ENCODE peak calls at places on chromosome 19, in ten cellular contexts. One of them, this sample, is unnamed.

GRCh38 chr19:4067396-4068057 is 828 bp upstream of the ZBTB7A start:
- DNase-seq in mucosa of descending colon: no peak
- DNase-seq in adrenal gland: no peak
- DNase-seq in fibroblast of lung: no peak
- DNase-seq in AG10803: no peak
- DNase-seq in heart left ventricle: peak; percentile 46
- DNase-seq in testis: no peak
- DNase-seq in choroid plexus epithelial cell: no peak
- DNase-seq in CD8-positive, alpha-beta T cell: no peak
- DNase-seq in breast epithelium: no peak
- DNase-seq in this sample: no peak

GRCh38 chr19:12783226-12783848 is 7.9 kb upstream of the JUNB start:
- DNase-seq in mucosa of descending colon: no peak
- DNase-seq in adrenal gland: no peak
- DNase-seq in fibroblast of lung: no peak
- DNase-seq in AG10803: no peak
- DNase-seq in heart left ventricle: no peak
- DNase-seq in testis: no peak
- DNase-seq in choroid plexus epithelial cell: no peak
- DNase-seq in CD8-positive, alpha-beta T cell: no peak
- DNase-seq in breast epithelium: no peak
- DNase-seq in this sample: no peak

GRCh38 chr19:38839816-38840582 is 8.4 kb upstream of the ECH1 start:
- DNase-seq in mucosa of descending colon: no peak
- DNase-seq in adrenal gland: peak; percentile 77
- DNase-seq in fibroblast of lung: peak; percentile 37
- DNase-seq in AG10803: no peak
- DNase-seq in heart left ventricle: no peak
- DNase-seq in testis: no peak
- DNase-seq in choroid plexus epithelial cell: no peak
- DNase-seq in CD8-positive, alpha-beta T cell: no peak
- DNase-seq in breast epithelium: no peak
- DNase-seq in this sample: no peak

GRCh38 chr19:38727306-38727867 is 16.9 kb downstream of the CAPN12 start:
- DNase-seq in mucosa of descending colon: no peak
- DNase-seq in adrenal gland: peak; percentile 37
- DNase-seq in fibroblast of lung: no peak
- DNase-seq in AG10803: no peak
- DNase-seq in heart left ventricle: no peak
- DNase-seq in testis: no peak
- DNase-seq in choroid plexus epithelial cell: no peak
- DNase-seq in CD8-positive, alpha-beta T cell: no peak
- DNase-seq in breast epithelium: no peak
- DNase-seq in this sample: no peak

GRCh38 chr19:56837892-56838679 is 2.4 kb downstream of the PEG3 start:
- DNase-seq in mucosa of descending colon: peak; percentile 8
- DNase-seq in adrenal gland: peak; percentile 78
- DNase-seq in fibroblast of lung: no peak
- DNase-seq in AG10803: no peak
- DNase-seq in heart left ventricle: peak; percentile 82
- DNase-seq in testis: peak; percentile 77
- DNase-seq in choroid plexus epithelial cell: peak; percentile 24
- DNase-seq in CD8-positive, alpha-beta T cell: no peak
- DNase-seq in breast epithelium: peak; percentile 66
- DNase-seq in this sample: no peak

GRCh38 chr19:3409346-3410064 is 43.1 kb downstream of the NFIC start:
- DNase-seq in mucosa of descending colon: no peak
- DNase-seq in adrenal gland: peak; percentile 85
- DNase-seq in fibroblast of lung: no peak
- DNase-seq in AG10803: peak; percentile 21
- DNase-seq in heart left ventricle: peak; percentile 96
- DNase-seq in testis: peak; percentile 74
- DNase-seq in choroid plexus epithelial cell: no peak
- DNase-seq in CD8-positive, alpha-beta T cell: no peak
- DNase-seq in breast epithelium: peak; percentile 84
- DNase-seq in this sample: no peak

GRCh38 chr19:51807111-51807701 is 12.2 kb downstream of the FPR3 start:
- DNase-seq in mucosa of descending colon: peak; percentile 25
- DNase-seq in adrenal gland: peak; percentile 59
- DNase-seq in fibroblast of lung: no peak
- DNase-seq in AG10803: peak; percentile 33
- DNase-seq in heart left ventricle: peak; percentile 37
- DNase-seq in testis: peak; percentile 85
- DNase-seq in choroid plexus epithelial cell: peak; percentile 91
- DNase-seq in CD8-positive, alpha-beta T cell: no peak
- DNase-seq in breast epithelium: no peak
- DNase-seq in this sample: no peak

GRCh38 chr19:12802267-12803106 is 618 bp downstream of the THSD8 start:
- DNase-seq in mucosa of descending colon: peak; percentile 57
- DNase-seq in adrenal gland: peak; percentile 52
- DNase-seq in fibroblast of lung: no peak
- DNase-seq in AG10803: no peak
- DNase-seq in heart left ventricle: no peak
- DNase-seq in testis: no peak
- DNase-seq in choroid plexus epithelial cell: no peak
- DNase-seq in CD8-positive, alpha-beta T cell: no peak
- DNase-seq in breast epithelium: no peak
- DNase-seq in this sample: no peak

GRCh38 chr19:55259540-55260210 is 858 bp upstream of the PPP6R1 start:
- DNase-seq in mucosa of descending colon: no peak
- DNase-seq in adrenal gland: no peak
- DNase-seq in fibroblast of lung: no peak
- DNase-seq in AG10803: peak; percentile 10
- DNase-seq in heart left ventricle: no peak
- DNase-seq in testis: no peak
- DNase-seq in choroid plexus epithelial cell: peak; percentile 14
- DNase-seq in CD8-positive, alpha-beta T cell: no peak
- DNase-seq in breast epithelium: no peak
- DNase-seq in this sample: no peak
- TF ChIP-seq CTCF in mucosa of descending colon: no peak
- TF ChIP-seq CTCF in adrenal gland: no peak
- TF ChIP-seq CTCF in fibroblast of lung: no peak
- TF ChIP-seq CTCF in AG10803: no peak
- TF ChIP-seq CTCF in heart left ventricle: no peak
- TF ChIP-seq CTCF in testis: no peak
- TF ChIP-seq CTCF in choroid plexus epithelial cell: no peak
- TF ChIP-seq CTCF in CD8-positive, alpha-beta T cell: no peak
- TF ChIP-seq CTCF in breast epithelium: no peak
- TF ChIP-seq CTCF in this sample: no peak

GRCh38 chr19:1999856-2000515 is 15.5 kb downstream of the BTBD2 start:
- DNase-seq in mucosa of descending colon: no peak
- DNase-seq in adrenal gland: no peak
- DNase-seq in fibroblast of lung: no peak
- DNase-seq in AG10803: no peak
- DNase-seq in heart left ventricle: no peak
- DNase-seq in testis: no peak
- DNase-seq in choroid plexus epithelial cell: no peak
- DNase-seq in CD8-positive, alpha-beta T cell: no peak
- DNase-seq in breast epithelium: no peak
- DNase-seq in this sample: no peak
- H3K4me3 ChIP-seq in mucosa of descending colon: no peak overlapping the region
- H3K4me3 ChIP-seq in adrenal gland: no peak overlapping the region
- H3K4me3 ChIP-seq in fibroblast of lung: no peak overlapping the region
- H3K4me3 ChIP-seq in AG10803: no peak overlapping the region
- H3K4me3 ChIP-seq in heart left ventricle: no peak overlapping the region
- H3K4me3 ChIP-seq in testis: no peak overlapping the region
- H3K4me3 ChIP-seq in choroid plexus epithelial cell: no peak overlapping the region
- H3K4me3 ChIP-seq in CD8-positive, alpha-beta T cell: no peak overlapping the region
- H3K4me3 ChIP-seq in breast epithelium: no peak overlapping the region
- H3K4me3 ChIP-seq in this sample: no peak overlapping the region

GRCh38 chr19:14536926-14537692 is 7.7 kb downstream of the TECR start:
- DNase-seq in mucosa of descending colon: peak; percentile 87
- DNase-seq in adrenal gland: peak; percentile 85
- DNase-seq in fibroblast of lung: peak; percentile 43
- DNase-seq in AG10803: peak; percentile 40
- DNase-seq in heart left ventricle: peak; percentile 85
- DNase-seq in testis: peak; percentile 80
- DNase-seq in choroid plexus epithelial cell: peak; percentile 82
- DNase-seq in CD8-positive, alpha-beta T cell: no peak
- DNase-seq in breast epithelium: peak; percentile 78
- DNase-seq in this sample: no peak

GRCh38 chr19:14530005-14530348 is 583 bp downstream of the TECR start:
- DNase-seq in mucosa of descending colon: no peak
- DNase-seq in adrenal gland: no peak
- DNase-seq in fibroblast of lung: no peak
- DNase-seq in AG10803: no peak
- DNase-seq in heart left ventricle: no peak
- DNase-seq in testis: peak; percentile 43
- DNase-seq in choroid plexus epithelial cell: no peak
- DNase-seq in CD8-positive, alpha-beta T cell: no peak
- DNase-seq in breast epithelium: no peak
- DNase-seq in this sample: no peak

GRCh38 chr19:14530505-14530904 is 1.1 kb downstream of the TECR start:
- DNase-seq in mucosa of descending colon: no peak
- DNase-seq in adrenal gland: no peak
- DNase-seq in fibroblast of lung: no peak
- DNase-seq in AG10803: no peak
- DNase-seq in heart left ventricle: no peak
- DNase-seq in testis: no peak
- DNase-seq in choroid plexus epithelial cell: no peak
- DNase-seq in CD8-positive, alpha-beta T cell: no peak
- DNase-seq in breast epithelium: no peak
- DNase-seq in this sample: no peak

GRCh38 chr19:14529254-14530004 is at the start of gene TECR:
- DNase-seq in mucosa of descending colon: peak; percentile 100
- DNase-seq in adrenal gland: peak; percentile 100
- DNase-seq in fibroblast of lung: peak; percentile 99
- DNase-seq in AG10803: peak; percentile 100
- DNase-seq in heart left ventricle: peak; percentile 100
- DNase-seq in testis: peak; percentile 100
- DNase-seq in choroid plexus epithelial cell: peak; percentile 100
- DNase-seq in CD8-positive, alpha-beta T cell: peak; percentile 100
- DNase-seq in breast epithelium: peak; percentile 100
- DNase-seq in this sample: peak; percentile 100

GRCh38 chr19:14533450-14533849 is 4.1 kb downstream of the TECR start:
- DNase-seq in mucosa of descending colon: no peak
- DNase-seq in adrenal gland: no peak
- DNase-seq in fibroblast of lung: no peak
- DNase-seq in AG10803: no peak
- DNase-seq in heart left ventricle: no peak
- DNase-seq in testis: no peak
- DNase-seq in choroid plexus epithelial cell: no peak
- DNase-seq in CD8-positive, alpha-beta T cell: no peak
- DNase-seq in breast epithelium: no peak
- DNase-seq in this sample: no peak
- TF ChIP-seq CTCF in mucosa of descending colon: no peak
- TF ChIP-seq CTCF in adrenal gland: no peak
- TF ChIP-seq CTCF in fibroblast of lung: no peak
- TF ChIP-seq CTCF in AG10803: no peak
- TF ChIP-seq CTCF in heart left ventricle: no peak
- TF ChIP-seq CTCF in testis: no peak
- TF ChIP-seq CTCF in choroid plexus epithelial cell: no peak
- TF ChIP-seq CTCF in CD8-positive, alpha-beta T cell: no peak
- TF ChIP-seq CTCF in breast epithelium: no peak
- TF ChIP-seq CTCF in this sample: no peak

DNA sequence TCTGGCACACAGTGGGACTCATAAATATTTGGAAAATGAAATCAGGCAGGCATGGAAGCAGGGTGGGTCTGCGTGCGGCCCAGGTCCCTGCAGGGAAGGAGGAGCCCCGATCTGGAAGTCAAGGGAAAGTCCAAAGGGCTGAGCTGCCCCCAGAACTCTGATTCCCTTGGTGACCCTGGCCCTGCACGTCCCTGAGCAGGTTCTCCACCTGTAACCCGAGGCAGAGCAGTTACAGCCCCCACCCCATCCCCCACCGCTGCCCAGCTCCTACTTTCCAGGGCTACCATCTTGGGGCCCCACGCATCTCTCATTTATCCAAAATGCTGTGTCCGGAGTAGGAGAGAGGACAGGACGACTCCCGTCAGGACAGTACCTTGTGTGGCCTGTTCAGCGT is 2.1 kb downstream of the PLEKHF1 start:
- DNase-seq in mucosa of descending colon: no peak
- DNase-seq in adrenal gland: no peak
- DNase-seq in fibroblast of lung: no peak
- DNase-seq in AG10803: no peak
- DNase-seq in heart left ventricle: no peak
- DNase-seq in testis: no peak
- DNase-seq in choroid plexus epithelial cell: no peak
- DNase-seq in CD8-positive, alpha-beta T cell: no peak
- DNase-seq in breast epithelium: peak; percentile 37
- DNase-seq in this sample: no peak
- H3K4me3 ChIP-seq in mucosa of descending colon: no peak overlapping the region
- H3K4me3 ChIP-seq in adrenal gland: no peak overlapping the region
- H3K4me3 ChIP-seq in fibroblast of lung: peak overlapping the region; percentile 60
- H3K4me3 ChIP-seq in AG10803: peak overlapping the region; percentile 85
- H3K4me3 ChIP-seq in heart left ventricle: peak overlapping the region; percentile 69
- H3K4me3 ChIP-seq in testis: peak overlapping the region; percentile 90
- H3K4me3 ChIP-seq in choroid plexus epithelial cell: peak overlapping the region; percentile 81
- H3K4me3 ChIP-seq in CD8-positive, alpha-beta T cell: peak overlapping the region; percentile 91
- H3K4me3 ChIP-seq in breast epithelium: peak overlapping the region; percentile 98
- H3K4me3 ChIP-seq in this sample: peak overlapping the region; percentile 63

GRCh38 chr19:41299755-41300089 is 10.2 kb upstream of the CCDC97 start:
- DNase-seq in mucosa of descending colon: no peak
- DNase-seq in adrenal gland: peak; percentile 79
- DNase-seq in fibroblast of lung: peak; percentile 63
- DNase-seq in AG10803: peak; percentile 71
- DNase-seq in heart left ventricle: peak; percentile 90
- DNase-seq in testis: no peak
- DNase-seq in choroid plexus epithelial cell: peak; percentile 94
- DNase-seq in CD8-positive, alpha-beta T cell: no peak
- DNase-seq in breast epithelium: no peak
- DNase-seq in this sample: peak; percentile 32

GRCh38 chr19:41299046-41299754 is 10.8 kb upstream of the CCDC97 start:
- DNase-seq in mucosa of descending colon: no peak
- DNase-seq in adrenal gland: no peak
- DNase-seq in fibroblast of lung: peak; percentile 13
- DNase-seq in AG10803: peak; percentile 28
- DNase-seq in heart left ventricle: peak; percentile 61
- DNase-seq in testis: peak; percentile 49
- DNase-seq in choroid plexus epithelial cell: no peak
- DNase-seq in CD8-positive, alpha-beta T cell: no peak
- DNase-seq in breast epithelium: no peak
- DNase-seq in this sample: no peak

GRCh38 chr19:41296323-41296935 is 13.5 kb upstream of the CCDC97 start:
- DNase-seq in mucosa of descending colon: no peak
- DNase-seq in adrenal gland: no peak
- DNase-seq in fibroblast of lung: no peak
- DNase-seq in AG10803: no peak
- DNase-seq in heart left ventricle: no peak
- DNase-seq in testis: no peak
- DNase-seq in choroid plexus epithelial cell: no peak
- DNase-seq in CD8-positive, alpha-beta T cell: no peak
- DNase-seq in breast epithelium: no peak
- DNase-seq in this sample: no peak

GRCh38 chr19:41298327-41298964 is 11.5 kb upstream of the CCDC97 start:
- DNase-seq in mucosa of descending colon: peak; percentile 57
- DNase-seq in adrenal gland: peak; percentile 72
- DNase-seq in fibroblast of lung: peak; percentile 77
- DNase-seq in AG10803: peak; percentile 93
- DNase-seq in heart left ventricle: peak; percentile 91
- DNase-seq in testis: peak; percentile 49
- DNase-seq in choroid plexus epithelial cell: peak; percentile 91
- DNase-seq in CD8-positive, alpha-beta T cell: no peak
- DNase-seq in breast epithelium: peak; percentile 84
- DNase-seq in this sample: peak; percentile 37

GRCh38 chr19:41297628-41298326 is 12.2 kb upstream of the CCDC97 start:
- DNase-seq in mucosa of descending colon: no peak
- DNase-seq in adrenal gland: no peak
- DNase-seq in fibroblast of lung: no peak
- DNase-seq in AG10803: no peak
- DNase-seq in heart left ventricle: peak; percentile 72
- DNase-seq in testis: no peak
- DNase-seq in choroid plexus epithelial cell: no peak
- DNase-seq in CD8-positive, alpha-beta T cell: no peak
- DNase-seq in breast epithelium: no peak
- DNase-seq in this sample: no peak
- TF ChIP-seq CTCF in mucosa of descending colon: no peak
- TF ChIP-seq CTCF in adrenal gland: no peak
- TF ChIP-seq CTCF in fibroblast of lung: no peak
- TF ChIP-seq CTCF in AG10803: no peak
- TF ChIP-seq CTCF in heart left ventricle: no peak
- TF ChIP-seq CTCF in testis: no peak
- TF ChIP-seq CTCF in choroid plexus epithelial cell: no peak
- TF ChIP-seq CTCF in CD8-positive, alpha-beta T cell: no peak
- TF ChIP-seq CTCF in breast epithelium: no peak
- TF ChIP-seq CTCF in this sample: no peak

This sample was measured in HFF-Myc.